ENCODE peak calls at places on chromosomes 1 and 21, in eight cellular contexts. N is tibial artery; K is heart left ventricle; R is activated CD8-positive, alpha-beta memory T cell treated with anti-CD3 and anti-CD28 coated beads, Interleukin-2, amount 10 ng/mL, durations not matched to agents 7 days and 5 days; B is EH; Y is fibroblast of the conjunctiva; D is prostate gland; Z is NCI-H1417. T is an unnamed sample.

GRCh38 chr1:218426343-218426657 is 81.2 kb downstream of the TGFB2 start:
- DNase-seq in N (no peak), K (no peak), R (no peak), B (no peak), Y (peak; percentile 31), D (no peak), Z (peak; percentile 17), T (no peak)

GRCh38 chr1:12208764-12209494 is 20.9 kb upstream of the VPS13D start:
- DNase-seq in N (peak; percentile 90), K (peak; percentile 91), R (peak; percentile 88), B (peak; percentile 77), Y (peak; percentile 71), D (peak; percentile 76), Z (peak; percentile 85), T (no peak)

GRCh38 chr1:155669233-155670162 is 19.1 kb downstream of the YY1AP1 start:
- DNase-seq in N (no peak), K (no peak), R (no peak), B (no peak), Y (no peak), D (no peak), Z (no peak), T (no peak)

GRCh38 chr1:172662464-172663109 is 3.7 kb downstream of the FASLG start:
- DNase-seq in N (no peak), K (peak; percentile 71), R (peak; percentile 97), B (peak; percentile 90), Y (no peak), D (peak; percentile 7), Z (no peak), T (no peak)

GRCh38 chr1:226677121-226678020 is 61.7 kb downstream of the ITPKB start:
- DNase-seq in N (peak; percentile 89), K (peak; percentile 84), R (peak; percentile 81), B (peak; percentile 94), Y (peak; percentile 72), D (peak; percentile 96), Z (no peak), T (no peak)

GRCh38 chr21:37337831-37338230 is 28.7 kb upstream of the DYRK1A start:
- DNase-seq in N (no peak), K (no peak), R (no peak), B (peak; percentile 81), Y (no peak), D (no peak), Z (no peak), T (no peak)

GRCh38 chr1:237891979-237892378 is 1.3 kb upstream of the ZP4 start:
- DNase-seq in N (no peak), K (no peak), R (no peak), B (no peak), Y (no peak), D (no peak), Z (no peak), T (no peak)

GRCh38 chr1:54374766-54375165 is 31.4 kb downstream of the SSBP3 start:
- DNase-seq in N (no peak), K (no peak), R (no peak), B (no peak), Y (no peak), D (no peak), Z (no peak), T (no peak)

GRCh38 chr1:171841931-171842723 is 829 bp downstream of the DNM3 start:
- DNase-seq in N (peak; percentile 65), K (no peak), R (no peak), B (peak; percentile 4), Y (no peak), D (no peak), Z (peak; percentile 65), T (no peak)

GRCh38 chr1:37325010-37325409 is 149.4 kb upstream of the ZC3H12A start:
- DNase-seq in N (no peak), K (no peak), R (no peak), B (no peak), Y (no peak), D (no peak), Z (peak; percentile 76), T (peak; percentile 12)

GRCh38 chr1:226549094-226549936 is 751 bp downstream of the STUM start:
- DNase-seq in N (no peak), K (no peak), R (no peak), B (no peak), Y (no peak), D (no peak), Z (no peak), T (no peak)

GRCh38 chr1:225866061-225866844 is 15.9 kb downstream of the TMEM63A start:
- DNase-seq in N (no peak), K (no peak), R (peak; percentile 77), B (peak; percentile 85), Y (no peak), D (no peak), Z (no peak), T (no peak)

GRCh38 chr21:31624181-31624580 is 35.3 kb upstream of the SOD1 start:
- DNase-seq in N (no peak), K (no peak), R (no peak), B (no peak), Y (no peak), D (no peak), Z (no peak), T (no peak)

GRCh38 chr1:195909061-195909460 is 699.2 kb downstream of the KCNT2 start:
- DNase-seq in N (no peak), K (no peak), R (no peak), B (peak; percentile 34), Y (no peak), D (no peak), Z (no peak), T (no peak)

GRCh38 chr1:7580923-7581753 is 190.0 kb upstream of the VAMP3 start:
- DNase-seq in N (peak; percentile 43), K (no peak), R (no peak), B (no peak), Y (peak; percentile 41), D (no peak), Z (peak; percentile 70), T (peak; percentile 93)

GRCh38 chr1:17561561-17561985 is 22.1 kb downstream of the ARHGEF10L start:
- DNase-seq in N (peak; percentile 96), K (no peak), R (no peak), B (peak; percentile 83), Y (no peak), D (no peak), Z (no peak), T (no peak)

GRCh38 chr1:7387053-7387861 is 383.8 kb upstream of the VAMP3 start:
- DNase-seq in N (peak; percentile 32), K (no peak), R (peak; percentile 1), B (no peak), Y (no peak), D (no peak), Z (peak; percentile 55), T (no peak)

GRCh38 chr1:239386453-239387303 is at the start of gene CHRM3:
- DNase-seq in N (peak; percentile 65), K (peak; percentile 60), R (peak; percentile 41), B (no peak), Y (no peak), D (peak; percentile 66), Z (peak; percentile 90), T (peak; percentile 30)

GRCh38 chr1:172450524-172450885 is 6.6 kb upstream of the PIGC start:
- DNase-seq in N (no peak), K (no peak), R (no peak), B (no peak), Y (no peak), D (no peak), Z (peak; percentile 78), T (no peak)

GRCh38 chr1:92484472-92485373 is 2.0 kb downstream of the GFI1 start:
- DNase-seq in N (no peak), K (peak; percentile 68), R (peak; percentile 90), B (no peak), Y (no peak), D (no peak), Z (peak; percentile 70), T (no peak)

GRCh38 chr1:102045752-102046151 is 49.0 kb upstream of the OLFM3 start:
- DNase-seq in N (no peak), K (no peak), R (no peak), B (no peak), Y (no peak), D (no peak), Z (no peak), T (no peak)

GRCh38 chr1:20439282-20439681 is 46.7 kb downstream of the CAMK2N1 start:
- DNase-seq in N (no peak), K (no peak), R (no peak), B (peak; percentile 49), Y (no peak), D (no peak), Z (no peak), T (no peak)

GRCh38 chr1:3995141-3995780 is 95.2 kb upstream of the C1orf174 start:
- DNase-seq in N (peak; percentile 45), K (no peak), R (no peak), B (no peak), Y (no peak), D (no peak), Z (no peak), T (no peak)

GRCh38 chr1:29513357-29513756 is 277.0 kb downstream of the PTPRU start:
- DNase-seq in N (peak; percentile 32), K (no peak), R (peak; percentile 40), B (peak; percentile 78), Y (peak; percentile 23), D (no peak), Z (peak; percentile 56), T (peak; percentile 33)

GRCh38 chr1:240965581-240966091 is 353.7 kb upstream of the GREM2 start:
- DNase-seq in N (no peak), K (no peak), R (no peak), B (peak; percentile 53), Y (no peak), D (no peak), Z (peak; percentile 74), T (no peak)

GRCh38 chr1:173367136-173367535 is 110.0 kb upstream of the PRDX6 start:
- DNase-seq in N (no peak), K (no peak), R (no peak), B (peak; percentile 36), Y (no peak), D (no peak), Z (no peak), T (no peak)

GRCh38 chr1:29324771-29325351 is 88.5 kb downstream of the PTPRU start:
- DNase-seq in N (peak; percentile 51), K (no peak), R (no peak), B (no peak), Y (no peak), D (no peak), Z (no peak), T (no peak)

GRCh38 chr1:62175568-62176179 is 19.0 kb upstream of the L1TD1 start:
- DNase-seq in N (no peak), K (no peak), R (peak; percentile 46), B (peak; percentile 57), Y (peak; percentile 37), D (peak; percentile 40), Z (peak; percentile 80), T (peak; percentile 24)

GRCh38 chr1:54805981-54806381 is 4.9 kb upstream of the TTC22 start:
- DNase-seq in N (no peak), K (no peak), R (peak; percentile 31), B (no peak), Y (no peak), D (no peak), Z (no peak), T (no peak)

GRCh38 chr1:59125711-59126320 is 171.1 kb upstream of the FGGY start:
- DNase-seq in N (no peak), K (no peak), R (no peak), B (peak; percentile 48), Y (no peak), D (no peak), Z (no peak), T (no peak)

GRCh38 chr1:169024800-169025253 is 81.7 kb upstream of the ATP1B1 start:
- DNase-seq in N (no peak), K (no peak), R (no peak), B (no peak), Y (no peak), D (no peak), Z (no peak), T (no peak)

GRCh38 chr1:235567812-235568444 is 63.7 kb upstream of the B3GALNT2 start:
- DNase-seq in N (no peak), K (no peak), R (peak; percentile 69), B (no peak), Y (no peak), D (no peak), Z (no peak), T (no peak)

GRCh38 chr1:151948506-151948905 is 39.2 kb upstream of the THEM4 start:
- DNase-seq in N (no peak), K (no peak), R (no peak), B (no peak), Y (no peak), D (no peak), Z (no peak), T (no peak)

GRCh38 chr1:121538943-121539575 is 354.3 kb downstream of the SRGAP2C start:
- DNase-seq in N (no peak), K (no peak), R (no peak), B (no peak), Y (no peak), D (no peak), Z (no peak), T (no peak)

T was measured in NCI-H1436 treated with DMSO at 0.1 percent for 48 hours.